ENCODE peak calls at places on chromosomes 16 and 17, in five cellular contexts. Y, W, E, R and D are unnamed samples.

GRCh38 chr17:16406742-16407674 is 8.4 kb upstream of the TRPV2 start:
- DNase-seq in Y (no peak), W (no peak), E (no peak), R (no peak), D (peak; percentile 53)

GRCh38 chr16:81251871-81252270 is 13.4 kb downstream of the BCO1 start:
- DNase-seq in Y (peak; percentile 55), W (no peak), E (no peak), R (no peak), D (peak; percentile 40)

GRCh38 chr16:24346734-24347133 is 90.6 kb downstream of the CACNG3 start:
- DNase-seq in Y (no peak), W (no peak), E (no peak), R (no peak), D (no peak)

GRCh38 chr17:1972429-1973160 is 52.5 kb downstream of the RTN4RL1 start:
- DNase-seq in Y (no peak), W (no peak), E (no peak), R (no peak), D (no peak)

GRCh38 chr16:59179446-59180082 is 445.4 kb upstream of the GOT2 start:
- DNase-seq in Y (no peak), W (no peak), E (no peak), R (no peak), D (no peak)

GRCh38 chr17:17391575-17392370 is 85.0 kb upstream of the MED9 start:
- DNase-seq in Y (no peak), W (peak; percentile 40), E (peak; percentile 31), R (no peak), D (no peak)

GRCh38 chr16:727291-727977 is 528 bp downstream of the HAGHL start:
- DNase-seq in Y (no peak), W (no peak), E (no peak), R (no peak), D (no peak)

GRCh38 chr16:50496990-50497389 is 51.2 kb upstream of the NKD1 start:
- DNase-seq in Y (no peak), W (no peak), E (no peak), R (no peak), D (no peak)

GRCh38 chr17:17141860-17142552 is 64.1 kb downstream of the PLD6 start:
- DNase-seq in Y (peak; percentile 52), W (peak; percentile 43), E (no peak), R (no peak), D (peak; percentile 79)

GRCh38 chr16:51431517-51432241 is 280.6 kb upstream of the SALL1 start:
- DNase-seq in Y (peak; percentile 99), W (no peak), E (no peak), R (peak; percentile 33), D (peak; percentile 93)